ENCODE peak calls at places on chromosomes 3 and 15, in six cellular contexts. R is endothelial cell of umbilical vein, Q is WTC11, D is K562, I is H1, O is HepG2. T is an unnamed sample.

GRCh38 chr3:152834354-152835310 is at the start of gene P2RY1:
- DNase-seq in R (peak; percentile 59), Q (peak; percentile 90), D (peak; percentile 88), I (peak; percentile 89), O (no peak), T (peak; percentile 76)

GRCh38 chr3:196694202-196694638 is 17.8 kb downstream of the CEP19 start:
- DNase-seq in R (no peak), Q (no peak), D (no peak), I (no peak), O (no peak), T (peak; percentile 22)

GRCh38 chr15:67997996-67998395 is 56.1 kb upstream of the PIAS1 start:
- DNase-seq in R (no peak), Q (no peak), D (no peak), I (no peak), O (no peak), T (peak; percentile 78)

GRCh38 chr15:65259367-65259781 is 27.3 kb downstream of the PARP16 start:
- DNase-seq in R (no peak), Q (no peak), D (no peak), I (no peak), O (no peak), T (no peak)

GRCh38 chr15:80386151-80386550 is 18.0 kb upstream of the ARNT2 start:
- DNase-seq in R (no peak), Q (no peak), D (no peak), I (no peak), O (no peak), T (no peak)

GRCh38 chr15:38622908-38623307 is 58.3 kb upstream of the RASGRP1 start:
- DNase-seq in R (no peak), Q (no peak), D (no peak), I (no peak), O (no peak), T (no peak)

GRCh38 chr15:77393471-77393840 is 26.4 kb downstream of the PEAK1 start:
- DNase-seq in R (no peak), Q (no peak), D (no peak), I (no peak), O (no peak), T (no peak)

GRCh38 chr3:69906351-69906966 is 93.1 kb upstream of the SAMMSON start:
- DNase-seq in R (no peak), Q (no peak), D (no peak), I (no peak), O (no peak), T (no peak)

GRCh38 chr3:128452678-128453275 is 13.9 kb downstream of the DNAJB8 start:
- DNase-seq in R (no peak), Q (no peak), D (no peak), I (no peak), O (no peak), T (no peak)

GRCh38 chr15:22808761-22809280 is 22.4 kb downstream of the NIPA1 start:
- DNase-seq in R (no peak), Q (no peak), D (no peak), I (no peak), O (no peak), T (no peak)

GRCh38 chr3:36318584-36319200 is 61.6 kb upstream of the STAC start:
- DNase-seq in R (no peak), Q (no peak), D (no peak), I (no peak), O (no peak), T (no peak)

GRCh38 chr3:114586119-114586518 is 292.3 kb downstream of the TIGIT start:
- DNase-seq in R (no peak), Q (no peak), D (no peak), I (no peak), O (peak; percentile 9), T (no peak)

GRCh38 chr15:83695246-83695645 is 41.3 kb downstream of the ADAMTSL3 start:
- DNase-seq in R (no peak), Q (no peak), D (no peak), I (no peak), O (no peak), T (no peak)

GRCh38 chr15:58528197-58528870 is 96.5 kb downstream of the LIPC start:
- DNase-seq in R (no peak), Q (no peak), D (no peak), I (no peak), O (peak; percentile 89), T (peak; percentile 63)

GRCh38 chr15:62250176-62250575 is 85.1 kb upstream of the C2CD4B start:
- DNase-seq in R (no peak), Q (no peak), D (no peak), I (no peak), O (no peak), T (no peak)

GRCh38 chr15:62253294-62253693 is 88.2 kb upstream of the C2CD4B start:
- DNase-seq in R (peak; percentile 23), Q (no peak), D (no peak), I (no peak), O (no peak), T (peak; percentile 23)

GRCh38 chr15:62244762-62245161 is 79.7 kb upstream of the C2CD4B start:
- DNase-seq in R (no peak), Q (peak; percentile 36), D (no peak), I (no peak), O (no peak), T (no peak)

GRCh38 chr15:62250978-62251377 is 85.9 kb upstream of the C2CD4B start:
- DNase-seq in R (no peak), Q (no peak), D (no peak), I (no peak), O (no peak), T (no peak)

GRCh38 chr15:62248277-62248974 is 83.3 kb upstream of the C2CD4B start:
- DNase-seq in R (no peak), Q (no peak), D (no peak), I (no peak), O (no peak), T (no peak)
- TF ChIP-seq JUN in R (no peak), Q (no peak), D (no peak), I (no peak), O (no peak), T (no peak)

GRCh38 chr3:39149059-39149455 is 4.3 kb downstream of the CSRNP1 start:
- DNase-seq in R (no peak), Q (no peak), D (no peak), I (no peak), O (no peak), T (no peak)
- TF ChIP-seq CTCF in R (no peak), Q (no peak), D (no peak), I (no peak), O (no peak), T (no peak)

GRCh38 chr3:14532691-14533456 is 7.3 kb downstream of the GRIP2 start:
- DNase-seq in R (no peak), Q (peak; percentile 91), D (peak; percentile 81), I (peak; percentile 88), O (peak; percentile 9), T (no peak)
- TF ChIP-seq JUN in R (no peak), Q (no peak), D (no peak), I (no peak), O (no peak), T (no peak)

GRCh38 chr15:100394726-100395125 is 53.0 kb upstream of the ADAMTS17 start:
- DNase-seq in R (no peak), Q (no peak), D (no peak), I (no peak), O (no peak), T (no peak)
- TF ChIP-seq CTCF in R (no peak), Q (no peak), D (no peak), I (no peak), O (no peak), T (no peak)

DNA sequence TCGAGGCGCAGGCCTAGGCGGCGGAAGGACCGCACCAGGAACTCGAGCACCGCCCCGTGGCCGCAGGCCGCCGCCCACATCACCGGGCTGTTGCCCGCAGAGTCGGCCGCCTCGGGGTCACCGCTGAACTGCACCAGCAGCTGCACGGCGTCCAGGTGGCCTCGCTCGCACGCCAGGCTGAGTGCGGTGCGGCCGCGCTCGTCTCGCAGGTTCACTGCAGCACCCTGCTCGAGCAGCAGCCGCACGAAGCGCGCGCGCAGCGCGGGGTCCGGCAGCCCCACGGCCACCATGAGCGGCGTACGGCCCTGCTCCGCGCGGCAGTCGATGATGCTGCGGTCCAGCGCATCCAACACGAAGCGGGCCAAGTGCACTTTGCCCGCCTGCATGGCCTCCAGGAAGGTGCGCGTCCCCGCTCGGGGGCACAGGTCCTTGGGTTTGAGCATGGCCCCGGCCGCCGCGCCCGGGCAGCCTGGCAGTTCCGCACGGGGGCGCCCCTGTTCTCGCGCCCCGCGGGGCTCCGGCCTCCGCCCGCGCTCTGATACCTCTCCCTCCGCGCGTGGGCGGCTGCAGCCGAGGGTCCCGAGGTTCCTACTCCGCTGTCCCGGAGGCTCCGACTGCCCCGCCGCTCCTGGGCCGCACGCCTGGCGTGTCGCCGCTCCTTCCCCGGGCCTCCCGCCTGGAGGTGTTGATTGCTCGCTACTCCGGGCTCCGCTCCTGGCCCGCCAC is 557 bp downstream of the ANKRD63 start:
- DNase-seq in R (peak; percentile 31), Q (peak; percentile 68), D (peak; percentile 79), I (peak; percentile 86), O (peak; percentile 30), T (peak; percentile 63)
- TF ChIP-seq JUN in R (no peak), Q (no peak), D (no peak), I (no peak), O (no peak), T (peak; percentile 26)

GRCh38 chr3:183108002-183108449 is 8.7 kb upstream of the MCCC1 start:
- DNase-seq in R (peak; percentile 41), Q (no peak), D (no peak), I (no peak), O (no peak), T (peak; percentile 29)
- TF ChIP-seq CTCF in R (no peak), Q (no peak), D (no peak), I (no peak), O (no peak), T (no peak)

GRCh38 chr15:44441095-44441501 is 13.7 kb downstream of the CTDSPL2 start:
- DNase-seq in R (no peak), Q (no peak), D (peak; percentile 34), I (peak; percentile 48), O (no peak), T (no peak)

GRCh38 chr15:44438402-44438801 is 11.0 kb downstream of the CTDSPL2 start:
- DNase-seq in R (no peak), Q (no peak), D (no peak), I (no peak), O (no peak), T (no peak)

GRCh38 chr15:44435893-44436667 is 8.7 kb downstream of the CTDSPL2 start:
- DNase-seq in R (peak; percentile 18), Q (no peak), D (no peak), I (no peak), O (no peak), T (no peak)
- TF ChIP-seq JUN in R (peak; percentile 35), Q (no peak), D (no peak), I (no peak), O (no peak), T (no peak)

GRCh38 chr15:91973481-91973880 is 120.0 kb downstream of the SLCO3A1 start:
- DNase-seq in R (no peak), Q (no peak), D (no peak), I (no peak), O (no peak), T (no peak)
- TF ChIP-seq CTCF in R (no peak), Q (no peak), D (no peak), I (peak; percentile 7), O (no peak), T (peak; percentile 17)